ENCODE peak calls at places on chromosomes 6 and 20, in eight cellular contexts. G is tibial nerve, F is stomach, Y is NB4, U is erythroblast, K is prostate gland, R is IMR-90, D is H54. X is an unnamed sample.

GRCh38 chr20:20480689-20481088 is 112.8 kb downstream of the INSM1 start:
- DNase-seq in U (no peak), R (peak), G (no peak), K (no peak), Y (peak), D (peak), F (no peak), X (no peak)

GRCh38 chr6:118559659-118560058 is 11.6 kb downstream of the PLN start:
- DNase-seq in Y (no peak), K (no peak), G (no peak), D (no peak), U (no peak), R (peak), F (no peak), X (no peak)

GRCh38 chr6:5260111-5260620 is 584 bp downstream of the LYRM4 start:
- DNase-seq in G (peak), Y (peak), U (peak), K (peak), R (peak), F (peak), D (peak), X (peak)

GRCh38 chr6:148289153-148289552 is 53.5 kb upstream of the SASH1 start:
- DNase-seq in R (no peak), D (no peak), U (no peak), F (no peak), Y (no peak), K (no peak), G (no peak), X (no peak)

GRCh38 chr6:137159912-137160311 is 13.5 kb downstream of the IL22RA2 start:
- DNase-seq in R (no peak), U (no peak), G (no peak), F (no peak), Y (no peak), D (no peak), K (no peak), X (no peak)

GRCh38 chr6:170506446-170506845 is 46.7 kb downstream of the PSMB1 start:
- DNase-seq in G (no peak), D (no peak), U (no peak), F (no peak), K (no peak), R (no peak), Y (no peak), X (no peak)

GRCh38 chr6:4957521-4958231 is 46.2 kb downstream of the RPP40 start:
- DNase-seq in U (peak), Y (peak), D (no peak), G (no peak), R (no peak), F (no peak), K (no peak), X (no peak)

GRCh38 chr6:13472099-13472498 is 15.3 kb downstream of the GFOD1 start:
- DNase-seq in K (no peak), G (no peak), F (no peak), Y (no peak), U (no peak), R (peak), D (no peak), X (no peak)

GRCh38 chr6:22558288-22558882 is 11.0 kb upstream of the HDGFL1 start:
- DNase-seq in K (no peak), G (no peak), F (no peak), Y (no peak), D (no peak), R (peak), U (no peak), X (no peak)

GRCh38 chr6:126657556-126658129 is 317.7 kb downstream of the CENPW start:
- DNase-seq in R (peak), F (no peak), D (no peak), Y (peak), K (no peak), G (no peak), U (peak), X (no peak)

GRCh38 chr6:120615238-120615637 is 719.0 kb downstream of the TBC1D32 start:
- DNase-seq in K (no peak), G (no peak), F (no peak), U (no peak), D (no peak), Y (no peak), R (no peak), X (no peak)
- TF ChIP-seq POLR2A in K (no peak), G (no peak), F (no peak), U (no peak), D (no peak), Y (no peak), R (no peak), X (no peak)

DNA sequence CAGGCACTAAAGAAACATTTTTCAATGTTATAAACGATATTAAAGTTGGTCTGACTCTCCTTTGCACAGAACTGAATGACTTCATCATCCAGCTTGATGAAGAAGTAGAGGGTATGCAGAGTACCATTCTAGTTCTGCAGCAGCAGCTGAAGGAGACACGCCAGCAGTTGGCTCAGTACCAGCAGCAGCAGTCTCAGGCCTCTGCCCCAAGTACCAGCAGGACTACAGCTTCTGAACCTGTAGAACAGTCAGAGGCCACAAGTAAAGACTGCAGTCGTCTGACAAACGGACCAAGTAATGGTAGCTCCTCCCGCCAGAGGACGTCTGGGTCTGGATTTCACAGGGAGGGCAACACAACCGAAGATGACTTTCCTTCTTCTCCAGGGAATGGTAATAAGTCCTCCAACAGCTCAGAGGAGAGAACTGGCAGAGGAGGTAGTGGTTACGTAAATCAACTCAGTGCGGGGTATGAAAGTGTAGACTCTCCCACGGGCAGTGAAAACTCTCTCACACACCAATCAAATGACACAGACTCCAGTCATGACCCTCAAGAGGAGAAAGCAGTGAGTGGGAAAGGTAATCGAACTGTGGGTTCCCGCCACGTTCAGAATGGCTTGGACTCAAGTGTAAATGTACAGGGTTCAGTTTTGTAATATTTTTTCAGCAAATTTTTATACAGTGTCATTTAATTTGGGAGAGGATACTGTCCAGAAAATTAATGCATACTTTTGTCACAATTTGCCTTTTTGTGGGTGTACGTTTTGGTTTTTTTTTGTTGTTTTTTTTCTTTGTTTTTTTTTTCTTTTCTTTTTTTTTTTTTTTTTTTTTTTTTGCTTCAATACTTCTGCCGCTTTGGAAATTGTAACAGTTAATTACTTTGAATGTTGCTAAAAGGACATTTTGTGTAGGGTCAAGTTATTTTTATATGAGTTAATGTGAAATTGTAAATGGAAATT is 6.6 kb upstream of the ACAT2 start:
- DNase-seq in Y (no peak), G (no peak), F (no peak), D (no peak), K (no peak), U (no peak), R (no peak), X (no peak)
- TF ChIP-seq POLR2A in Y (no peak), G (no peak), F (no peak), D (no peak), K (no peak), U (no peak), R (no peak), X (no peak)

GRCh38 chr6:109008951-109009760 is 85.5 kb downstream of the SESN1 start:
- DNase-seq in F (peak), R (peak), U (peak), Y (peak), K (peak), G (peak), D (peak), X (peak)
- TF ChIP-seq POLR2A in F (peak), R (no peak), U (peak), Y (peak), K (peak), G (peak), D (peak), X (no peak)

GRCh38 chr20:50731055-50731929 is at the start of gene PARD6B:
- DNase-seq in R (peak), Y (peak), K (peak), F (peak), D (peak), G (peak), U (peak), X (peak)
- TF ChIP-seq POLR2A in R (no peak), Y (no peak), K (peak), F (peak), D (no peak), G (no peak), U (peak), X (no peak)

GRCh38 chr6:6845603-6846002 is 257.1 kb downstream of the LY86 start:
- DNase-seq in R (no peak), G (no peak), K (no peak), D (no peak), F (no peak), Y (no peak), U (no peak), X (no peak)

GRCh38 chr6:6851862-6852261 is 255.9 kb upstream of the RREB1 start:
- DNase-seq in U (no peak), Y (no peak), G (no peak), F (no peak), D (no peak), R (no peak), K (no peak), X (no peak)

GRCh38 chr6:6847591-6847990 is 259.1 kb downstream of the LY86 start:
- DNase-seq in D (no peak), Y (no peak), U (no peak), R (no peak), F (no peak), G (no peak), K (no peak), X (no peak)

GRCh38 chr6:6856538-6857523 is 250.9 kb upstream of the RREB1 start:
- DNase-seq in D (no peak), Y (peak), F (peak), U (no peak), R (peak), K (no peak), G (peak), X (no peak)

GRCh38 chr6:6851059-6851658 is 256.6 kb upstream of the RREB1 start:
- DNase-seq in G (peak), U (no peak), Y (no peak), K (peak), R (peak), D (peak), F (peak), X (no peak)
- TF ChIP-seq POLR2A in G (no peak), U (no peak), Y (no peak), K (no peak), R (no peak), D (no peak), F (no peak), X (no peak)

X was measured in GM12891.